ENCODE peak calls at places on chromosomes 3 and 15, in eight cellular contexts. T is iPS DF 19.7; Z is AG04450; O is HS-5; V is iris pigment epithelial cell; D is stimulated activated naive CD8-positive, alpha-beta T cell treated with anti-CD3 and anti-CD28 coated beads, Interleukin-15, amount 100 ng/mL, for 72 hours; C is astrocyte; X is SW 1271. R is an unnamed sample.

GRCh38 chr3:139113766-139114165 is 69.1 kb upstream of the PRR23C start:
- DNase-seq in X (no peak), Z (no peak), V (no peak), D (peak; percentile 23), C (no peak), T (no peak), O (no peak), R (no peak)

GRCh38 chr3:63809607-63810006 is 9.5 kb upstream of the C3orf49 start:
- DNase-seq in D (no peak), C (peak; percentile 52), T (no peak), X (no peak), O (no peak), V (peak; percentile 73), Z (no peak), R (no peak)

GRCh38 chr15:36899696-36900095 is 200.7 kb downstream of the MEIS2 start:
- DNase-seq in C (no peak), V (no peak), Z (no peak), T (no peak), D (no peak), X (no peak), O (no peak), R (no peak)

GRCh38 chr3:64291956-64292355 is 66.7 kb upstream of the PRICKLE2 start:
- DNase-seq in X (no peak), D (no peak), O (no peak), V (peak; percentile 93), Z (no peak), T (no peak), C (peak; percentile 71), R (no peak)

GRCh38 chr3:45060165-45060897 is 34.2 kb downstream of the CLEC3B start:
- DNase-seq in T (no peak), D (no peak), V (no peak), O (no peak), C (no peak), X (no peak), Z (no peak), R (no peak)

GRCh38 chr3:135597855-135598254 is 367.7 kb upstream of the PPP2R3A start:
- DNase-seq in Z (no peak), V (no peak), T (no peak), O (no peak), X (no peak), D (no peak), C (no peak), R (no peak)

GRCh38 chr3:182294256-182294655 is 499.0 kb upstream of the ATP11B start:
- DNase-seq in T (no peak), D (no peak), C (peak; percentile 93), X (peak; percentile 26), V (peak; percentile 50), Z (no peak), O (peak; percentile 68), R (no peak)

GRCh38 chr15:77024273-77025065 is 29.5 kb downstream of the PSTPIP1 start:
- DNase-seq in V (no peak), T (no peak), Z (no peak), X (peak; percentile 47), O (no peak), C (no peak), D (peak; percentile 69), R (peak; percentile 83)

GRCh38 chr3:107431298-107432012 is 54.2 kb downstream of the CCDC54 start:
- DNase-seq in T (no peak), O (peak; percentile 44), C (peak; percentile 59), Z (no peak), D (peak; percentile 66), X (peak; percentile 80), V (peak; percentile 51), R (peak; percentile 82)

GRCh38 chr15:67836477-67836876 is 3.4 kb downstream of the RNU6-1 start:
- DNase-seq in T (no peak), C (no peak), D (peak; percentile 53), V (peak; percentile 29), X (peak; percentile 26), Z (no peak), O (peak; percentile 20), R (peak; percentile 40)

GRCh38 chr3:70726096-70726745 is 413.8 kb upstream of the MDFIC2 start:
- DNase-seq in V (peak; percentile 36), Z (no peak), C (peak; percentile 66), O (no peak), D (no peak), X (no peak), T (no peak), R (no peak)

GRCh38 chr3:9673082-9673481 is 23.8 kb downstream of the MTMR14 start:
- DNase-seq in Z (no peak), V (no peak), D (no peak), O (no peak), C (no peak), X (no peak), T (no peak), R (no peak)

GRCh38 chr15:29924750-29925149 is 102.5 kb upstream of the TJP1 start:
- DNase-seq in O (peak; percentile 65), D (no peak), Z (peak; percentile 57), X (peak; percentile 70), T (peak; percentile 93), C (peak; percentile 89), V (peak; percentile 72), R (no peak)

R was measured in psoas muscle.